ENCODE peak calls at places on chromosomes 6 and 20, in six cellular contexts. G is iPS-NIHi11; F is SK-N-DZ; S is effector CD4-positive, alpha-beta T cell; M is AG10803; V is HT1080. R is an unnamed sample.

GRCh38 chr6:150159757-150160156 is 16.9 kb downstream of the PPP1R14C start:
- DNase-seq in G (no peak), F (no peak), S (no peak), M (no peak), V (no peak), R (no peak)

GRCh38 chr6:75524322-75524972 is 30.8 kb upstream of the FILIP1 start:
- DNase-seq in G (peak), F (peak), S (no peak), M (peak), V (peak), R (no peak)

GRCh38 chr20:46366826-46367225 is 39.6 kb downstream of the ELMO2 start:
- DNase-seq in G (no peak), F (no peak), S (no peak), M (no peak), V (no peak), R (no peak)

GRCh38 chr20:6402026-6402425 is 279.2 kb upstream of the FERMT1 start:
- DNase-seq in G (no peak), F (no peak), S (no peak), M (no peak), V (no peak), R (no peak)

GRCh38 chr6:75268121-75268987 is 16.2 kb downstream of the TMEM30A start:
- DNase-seq in G (peak), F (no peak), S (no peak), M (no peak), V (peak), R (peak)

GRCh38 chr6:2476376-2476775 is 231.0 kb upstream of the GMDS start:
- DNase-seq in G (no peak), F (no peak), S (no peak), M (peak), V (no peak), R (no peak)

GRCh38 chr6:76448109-76448508 is 375.6 kb upstream of the IMPG1 start:
- DNase-seq in G (no peak), F (no peak), S (no peak), M (no peak), V (no peak), R (no peak)

GRCh38 chr6:87070750-87071149 is 24.2 kb downstream of the CGA start:
- DNase-seq in G (no peak), F (no peak), S (no peak), M (no peak), V (no peak), R (no peak)

GRCh38 chr6:119865466-119866350 is 516.1 kb upstream of the MAN1A1 start:
- DNase-seq in G (no peak), F (no peak), S (no peak), M (no peak), V (no peak), R (no peak)

GRCh38 chr6:17505767-17506280 is 94.3 kb upstream of the FAM8A1 start:
- DNase-seq in G (no peak), F (no peak), S (no peak), M (peak), V (peak), R (no peak)

GRCh38 chr6:106782524-106783265 is 153.3 kb downstream of the QRSL1 start:
- DNase-seq in G (no peak), F (no peak), S (no peak), M (no peak), V (no peak), R (no peak)

GRCh38 chr6:115729036-115729435 is 331.7 kb downstream of the FRK start:
- DNase-seq in G (no peak), F (no peak), S (no peak), M (no peak), V (peak), R (no peak)

GRCh38 chr6:170101281-170102035 is 189.4 kb downstream of the DLL1 start:
- DNase-seq in G (peak), F (no peak), S (no peak), M (no peak), V (no peak), R (no peak)

GRCh38 chr20:36311854-36312723 is 6.0 kb downstream of the DLGAP4 start:
- DNase-seq in G (no peak), F (no peak), S (no peak), M (no peak), V (no peak), R (no peak)